ENCODE peak calls at places on chromosomes 7 and 10, in eight cellular contexts. V is WERI-Rb-1, P is RWPE2, Y is upper lobe of right lung, B is lower lobe of right lung, K is bronchial epithelial cell, F is glutamatergic neuron, I is hepatocyte. U is an unnamed sample.

GRCh38 chr7:106462365-106462859 is 177.6 kb upstream of the NAMPT start:
- DNase-seq in V (no peak), P (no peak), Y (no peak), B (no peak), K (peak), F (no peak), I (peak), U (no peak)

GRCh38 chr7:82926477-82926876 is 236.2 kb downstream of the PCLO start:
- DNase-seq in V (no peak), P (no peak), Y (no peak), B (no peak), K (no peak), F (no peak), I (no peak), U (no peak)

GRCh38 chr10:105769248-105770184 is 1128.4 kb downstream of the SORCS3 start:
- DNase-seq in V (no peak), P (no peak), Y (no peak), B (no peak), K (peak), F (no peak), I (peak), U (no peak)

GRCh38 chr7:3710531-3710930 is 409.5 kb downstream of the SDK1 start:
- DNase-seq in V (no peak), P (no peak), Y (no peak), B (no peak), K (no peak), F (no peak), I (no peak), U (no peak)

GRCh38 chr7:5634107-5634950 is 147.1 kb downstream of the RNF216 start:
- DNase-seq in V (peak), P (no peak), Y (peak), B (no peak), K (no peak), F (peak), I (peak), U (no peak)

GRCh38 chr7:44911911-44912310 is 26.6 kb upstream of the PURB start:
- DNase-seq in V (no peak), P (no peak), Y (no peak), B (no peak), K (no peak), F (no peak), I (no peak), U (no peak)

GRCh38 chr7:130877676-130878305 is 143.8 kb upstream of the KLF14 start:
- DNase-seq in V (no peak), P (no peak), Y (no peak), B (no peak), K (no peak), F (no peak), I (no peak), U (no peak)

GRCh38 chr7:39589323-39590111 is 23.3 kb downstream of the YAE1 start:
- DNase-seq in V (no peak), P (no peak), Y (no peak), B (no peak), K (peak), F (peak), I (peak), U (no peak)

GRCh38 chr10:83075395-83076072 is 1063.8 kb upstream of the GHITM start:
- DNase-seq in V (no peak), P (no peak), Y (no peak), B (no peak), K (no peak), F (no peak), I (no peak), U (no peak)

GRCh38 chr10:18610517-18610916 is 40.9 kb downstream of the NSUN6 start:
- DNase-seq in V (no peak), P (no peak), Y (no peak), B (no peak), K (peak), F (no peak), I (peak), U (no peak)

GRCh38 chr10:99966306-99966705 is 43.4 kb downstream of the DNMBP start:
- DNase-seq in V (peak), P (peak), Y (no peak), B (no peak), K (peak), F (no peak), I (peak), U (no peak)

GRCh38 chr7:80428161-80429054 is 83.5 kb downstream of the GNAT3 start:
- DNase-seq in V (peak), P (no peak), Y (no peak), B (no peak), K (peak), F (no peak), I (peak), U (no peak)

GRCh38 chr7:78301361-78301760 is 502.8 kb downstream of the PHTF2 start:
- DNase-seq in V (no peak), P (no peak), Y (no peak), B (no peak), K (peak), F (no peak), I (no peak), U (no peak)

GRCh38 chr10:59011972-59012632 is 164.3 kb upstream of the PHYHIPL start:
- DNase-seq in V (no peak), P (no peak), Y (no peak), B (no peak), K (no peak), F (no peak), I (no peak), U (no peak)

GRCh38 chr10:71965623-71966022 is 1.4 kb downstream of the CHST3 start:
- DNase-seq in V (no peak), P (no peak), Y (no peak), B (no peak), K (no peak), F (no peak), I (no peak), U (no peak)

GRCh38 chr10:74078037-74078436 is 72.6 kb downstream of the AP3M1 start:
- DNase-seq in V (no peak), P (no peak), Y (no peak), B (no peak), K (no peak), F (no peak), I (no peak), U (no peak)

GRCh38 chr7:15158141-15158810 is 255.7 kb upstream of the DGKB start:
- DNase-seq in V (no peak), P (no peak), Y (no peak), B (no peak), K (peak), F (no peak), I (no peak), U (no peak)

GRCh38 chr10:50635286-50635685 is 11.5 kb upstream of the SGMS1 start:
- DNase-seq in V (no peak), P (no peak), Y (no peak), B (no peak), K (no peak), F (no peak), I (no peak), U (no peak)

GRCh38 chr7:3431306-3431705 is 130.3 kb downstream of the SDK1 start:
- DNase-seq in V (no peak), P (no peak), Y (no peak), B (no peak), K (no peak), F (no peak), I (no peak), U (no peak)

DNA sequence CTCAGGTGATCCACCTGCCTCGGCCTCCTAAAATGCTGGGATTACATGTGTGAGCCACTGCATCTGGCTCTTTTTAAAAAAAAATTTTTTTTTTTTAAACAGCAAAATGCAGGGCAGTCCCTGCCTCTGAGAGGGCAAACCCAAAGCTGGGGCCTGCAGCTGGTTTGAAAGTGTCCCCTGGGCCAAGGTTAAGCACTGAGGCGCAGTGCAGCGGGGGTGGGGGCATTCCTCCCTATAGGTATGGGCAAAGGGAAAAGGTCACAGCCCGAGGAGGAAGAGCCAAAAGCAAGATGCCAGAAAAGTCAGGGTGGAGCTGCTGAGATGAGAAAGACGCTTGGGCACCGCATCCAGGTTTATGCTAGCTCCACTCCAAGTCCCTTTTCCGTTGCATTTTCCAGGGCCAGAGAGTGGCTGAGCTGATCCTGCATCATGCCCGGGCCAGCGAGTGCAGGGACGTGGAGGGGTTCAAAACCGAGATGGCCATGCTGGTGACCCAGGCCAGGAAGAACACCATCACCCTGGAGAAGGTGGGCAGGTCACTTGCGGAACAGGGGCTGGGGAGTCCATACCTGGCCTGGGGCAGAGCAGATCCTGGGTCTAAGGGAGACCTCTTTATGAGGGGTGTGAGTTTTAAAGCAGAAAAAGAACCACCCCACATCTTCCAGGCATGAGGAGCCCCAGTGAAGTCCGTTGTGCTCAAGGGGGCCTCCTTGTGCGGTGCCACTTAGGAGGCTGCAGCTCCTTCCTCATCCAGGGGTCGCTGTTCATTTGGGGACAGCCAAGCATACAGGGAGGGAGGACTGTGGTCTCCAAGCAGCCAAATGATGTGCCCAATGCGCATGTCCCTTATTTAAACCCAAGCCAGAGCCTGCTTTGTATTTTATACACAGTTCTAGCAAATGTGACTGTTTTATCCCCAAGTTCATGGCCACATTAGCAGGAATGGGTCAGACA is 7.0 kb upstream of the NDUFB2 start:
- DNase-seq in V (no peak), P (no peak), Y (no peak), B (no peak), K (no peak), F (no peak), I (no peak), U (no peak)
- TF ChIP-seq CTCF in V (no peak), P (no peak), Y (no peak), B (no peak), K (no peak), F (no peak), I (no peak), U (no peak)

DNA sequence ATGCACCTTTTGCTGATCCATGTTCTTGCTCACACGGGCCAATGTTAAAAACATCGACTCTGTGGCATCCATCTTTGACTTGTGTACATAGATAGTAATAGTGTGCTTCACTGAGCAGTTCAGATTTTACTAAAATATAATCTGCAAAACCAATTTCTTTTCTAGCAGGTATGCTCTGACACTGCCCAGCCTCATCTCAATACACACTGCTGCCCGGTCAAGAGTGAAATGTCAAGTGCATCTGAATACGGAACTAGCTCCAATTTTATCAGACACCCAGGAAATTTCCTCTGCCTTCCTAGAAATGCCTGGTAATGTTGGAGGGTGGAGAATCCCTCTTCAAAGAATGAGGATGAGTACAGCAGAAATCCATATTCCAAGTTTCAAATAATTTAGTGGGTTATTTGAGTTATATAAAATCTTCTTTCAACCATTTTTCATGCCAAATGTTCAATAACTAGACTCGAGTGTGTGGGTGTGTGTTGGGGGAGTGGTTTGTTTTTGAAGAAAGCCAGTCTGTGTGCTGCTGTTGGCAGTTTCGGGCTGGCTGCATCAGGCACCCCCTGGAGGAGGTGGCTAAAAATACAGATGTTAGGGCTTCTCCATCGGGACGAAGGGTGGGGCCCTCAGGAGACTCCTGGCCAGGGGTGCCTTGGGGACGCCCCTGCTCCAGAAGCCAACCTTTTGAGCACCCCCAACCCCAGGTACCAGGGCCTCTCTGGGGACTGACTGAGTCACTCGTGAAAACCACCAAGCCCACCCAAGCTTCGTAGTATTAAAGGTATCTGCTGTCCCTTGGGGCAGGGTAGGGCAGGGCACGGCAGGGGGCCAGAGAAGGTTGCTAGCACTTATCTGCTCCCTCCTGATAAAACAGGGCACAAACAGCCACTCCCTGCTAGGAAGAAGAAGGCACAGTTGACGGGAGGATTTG is 15.4 kb downstream of the CTBP2 start:
- DNase-seq in V (no peak), P (no peak), Y (no peak), B (peak), K (peak), F (no peak), I (no peak), U (peak)
- TF ChIP-seq CTCF in V (no peak), P (peak), Y (peak), B (peak), K (peak), F (no peak), I (peak), U (peak)

DNA sequence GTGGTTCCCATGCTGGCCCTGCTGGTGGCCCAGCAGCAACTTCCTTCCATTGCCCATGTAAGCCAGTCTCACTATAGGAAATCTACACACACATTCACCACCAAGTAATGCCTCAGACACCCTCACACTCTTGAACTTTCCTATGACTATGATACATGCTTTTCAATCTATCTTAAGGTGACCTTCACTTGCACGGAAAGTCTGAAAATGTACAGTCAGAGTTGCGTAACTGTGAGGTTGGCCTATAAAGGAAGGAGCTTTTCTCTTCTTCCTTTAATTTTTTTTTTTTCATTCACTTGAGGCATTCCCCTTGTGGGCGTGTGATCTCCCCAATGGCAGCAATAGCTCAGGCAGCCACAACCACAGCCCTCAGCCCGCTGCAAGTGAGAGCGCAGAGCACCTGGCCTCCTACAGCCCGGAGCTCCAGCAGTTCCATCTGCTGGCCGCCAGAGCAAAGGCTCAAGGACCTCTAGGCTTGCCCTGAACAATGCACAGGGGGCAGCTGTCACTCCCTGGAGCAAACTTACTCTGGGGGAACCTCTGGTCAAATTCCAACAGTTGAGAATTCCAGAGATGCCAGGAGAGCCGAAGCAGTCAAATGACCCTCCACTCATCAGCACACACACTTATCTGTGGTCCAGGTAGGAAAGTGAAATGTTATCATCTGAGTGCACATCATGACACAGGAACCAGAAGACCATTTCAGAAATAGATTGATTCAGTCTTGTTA is 123.1 kb upstream of the ADO start:
- DNase-seq in V (no peak), P (no peak), Y (no peak), B (peak), K (peak), F (no peak), I (peak), U (no peak)
- TF ChIP-seq CTCF in V (peak), P (no peak), Y (peak), B (no peak), K (peak), F (no peak), I (no peak), U (no peak)

GRCh38 chr10:103367379-103367781 is 396 bp upstream of the TAF5 start:
- DNase-seq in V (no peak), P (no peak), Y (peak), B (no peak), K (no peak), F (no peak), I (no peak), U (no peak)

GRCh38 chr10:103373544-103373943 is 5.8 kb downstream of the TAF5 start:
- DNase-seq in V (no peak), P (no peak), Y (no peak), B (no peak), K (no peak), F (no peak), I (no peak), U (no peak)

DNA sequence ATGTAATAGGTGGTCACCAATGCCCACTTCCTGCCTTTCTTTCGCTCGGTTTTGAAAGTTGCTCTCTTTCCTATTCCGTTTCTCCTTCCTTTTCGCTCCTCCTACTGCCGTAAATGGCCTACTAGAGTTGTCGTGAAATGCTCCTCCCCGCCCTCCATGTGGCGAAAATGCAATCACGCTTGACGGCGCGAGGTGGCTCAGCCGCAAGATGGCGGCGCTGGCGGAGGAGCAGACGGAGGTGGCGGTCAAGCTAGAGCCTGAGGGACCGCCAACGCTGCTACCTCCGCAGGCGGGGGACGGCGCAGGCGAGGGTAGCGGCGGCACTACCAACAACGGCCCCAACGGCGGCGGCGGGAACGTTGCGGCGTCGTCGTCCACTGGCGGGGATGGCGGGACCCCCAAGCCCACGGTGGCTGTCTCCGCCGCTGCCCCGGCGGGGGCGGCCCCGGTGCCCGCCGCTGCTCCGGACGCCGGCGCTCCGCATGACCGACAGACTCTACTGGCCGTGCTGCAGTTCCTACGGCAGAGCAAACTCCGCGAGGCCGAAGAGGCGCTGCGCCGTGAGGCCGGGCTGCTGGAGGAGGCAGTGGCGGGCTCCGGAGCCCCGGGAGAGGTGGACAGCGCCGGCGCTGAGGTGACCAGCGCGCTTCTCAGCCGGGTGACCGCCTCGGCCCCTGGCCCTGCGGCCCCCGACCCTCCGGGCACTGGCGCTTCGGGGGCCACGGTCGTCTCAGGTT is at the start of gene TAF5:
- DNase-seq in V (peak), P (peak), Y (peak), B (peak), K (peak), F (peak), I (peak), U (peak)
- TF ChIP-seq CTCF in V (no peak), P (no peak), Y (no peak), B (no peak), K (no peak), F (no peak), I (no peak), U (peak)

GRCh38 chr7:111783867-111784266 is 221.6 kb upstream of the IMMP2L start:
- DNase-seq in V (no peak), P (no peak), Y (no peak), B (no peak), K (no peak), F (no peak), I (no peak), U (no peak)
- TF ChIP-seq CTCF in V (no peak), P (no peak), Y (no peak), B (no peak), K (no peak), F (no peak), I (no peak), U (no peak)

GRCh38 chr7:47771301-47771989 is 176.8 kb downstream of the PKD1L1 start:
- DNase-seq in V (no peak), P (no peak), Y (no peak), B (no peak), K (no peak), F (no peak), I (no peak), U (no peak)
- TF ChIP-seq CTCF in V (no peak), P (no peak), Y (no peak), B (no peak), K (no peak), F (no peak), I (no peak), U (peak)

U was measured in chondrocyte.